ENCODE peak calls at places on chromosome 22, in nine cellular contexts. J, T, M, R, V, I, D, L and E are unnamed samples.
A peak's percentile ranks its signal among the peaks of the same experiment; 100 is the strongest.

GRCh38 chr22:36258750-36259619 is 6.1 kb downstream of the APOL1 start:
- DNase-seq in D (no peak), J (no peak), R (no peak), T (no peak), M (no peak), L (no peak), V (no peak), I (no peak), E (peak; percentile 79)

GRCh38 chr22:37930270-37930951 is 23.0 kb downstream of the C22orf23 start:
- DNase-seq in L (no peak), R (peak; percentile 13), I (no peak), T (no peak), D (no peak), V (no peak), J (peak; percentile 77), M (no peak), E (peak; percentile 59)

GRCh38 chr22:35617137-35617755 is at the start of gene MB:
- DNase-seq in V (no peak), R (no peak), T (no peak), L (no peak), M (no peak), J (no peak), I (no peak), D (no peak), E (peak; percentile 30)

GRCh38 chr22:27372969-27373670 is 428.4 kb downstream of the MN1 start:
- DNase-seq in I (peak; percentile 77), R (no peak), M (no peak), D (peak; percentile 49), V (no peak), L (no peak), J (no peak), T (no peak), E (no peak)

GRCh38 chr22:48951836-48952235 is 875.8 kb downstream of the BRD1 start:
- DNase-seq in D (no peak), J (no peak), V (peak; percentile 33), M (no peak), L (no peak), R (no peak), I (no peak), T (peak; percentile 53), E (no peak)

GRCh38 chr22:35914665-35915476 is 113.8 kb downstream of the RBFOX2 start:
- DNase-seq in R (peak; percentile 82), T (no peak), M (no peak), V (no peak), D (peak; percentile 81), L (no peak), I (no peak), J (peak; percentile 64), E (no peak)

GRCh38 chr22:38956551-38956950 is 858 bp upstream of the APOBEC3A start:
- DNase-seq in I (no peak), R (no peak), J (no peak), D (no peak), M (no peak), V (no peak), T (peak; percentile 72), L (no peak), E (peak; percentile 64)

GRCh38 chr22:38202437-38203089 is 769 bp downstream of the MAFF start:
- DNase-seq in L (peak; percentile 59), T (peak; percentile 93), V (peak; percentile 94), R (peak; percentile 46), I (peak; percentile 80), D (peak; percentile 53), M (peak; percentile 47), J (peak; percentile 76), E (peak; percentile 96)

GRCh38 chr22:18056161-18056666 is 21.6 kb upstream of the PEX26 start:
- DNase-seq in M (no peak), J (peak; percentile 74), D (no peak), V (no peak), T (peak; percentile 84), I (no peak), R (no peak), L (no peak), E (peak; percentile 53)

GRCh38 chr22:40210814-40211213 is 33.1 kb downstream of the TNRC6B start:
- DNase-seq in R (no peak), V (no peak), L (peak; percentile 60), I (no peak), J (no peak), T (no peak), D (no peak), M (no peak), E (no peak)

GRCh38 chr22:34330432-34330831 is 410.2 kb upstream of the LARGE1 start:
- DNase-seq in T (no peak), I (no peak), L (no peak), D (no peak), R (no peak), V (no peak), J (no peak), M (no peak), E (no peak)

GRCh38 chr22:38788417-38788816 is 5.5 kb downstream of the DNAL4 start:
- DNase-seq in I (no peak), R (no peak), M (no peak), D (peak; percentile 76), L (no peak), J (peak; percentile 82), V (no peak), T (no peak), E (peak; percentile 84)

GRCh38 chr22:28034760-28035401 is 115.8 kb upstream of the PITPNB start:
- DNase-seq in I (no peak), T (peak; percentile 72), M (no peak), R (no peak), L (no peak), D (peak; percentile 97), J (no peak), V (peak; percentile 79), E (peak; percentile 85)

GRCh38 chr22:44968736-44969135 is 41.1 kb downstream of the PHF21B start:
- DNase-seq in J (no peak), V (no peak), L (no peak), M (no peak), T (no peak), R (no peak), I (no peak), D (no peak), E (no peak)

GRCh38 chr22:19121631-19122142 is 525 bp downstream of the DGCR2 start:
- DNase-seq in L (peak; percentile 27), T (peak; percentile 91), R (peak; percentile 25), I (no peak), D (peak; percentile 11), M (no peak), V (peak; percentile 73), J (peak; percentile 42), E (peak; percentile 90)

GRCh38 chr22:30390974-30391691 is 3.9 kb upstream of the RNF215 start:
- DNase-seq in D (peak; percentile 51), V (peak; percentile 75), T (peak; percentile 92), M (peak; percentile 70), L (peak; percentile 80), J (peak; percentile 62), R (peak; percentile 38), I (no peak), E (peak; percentile 84)

GRCh38 chr22:28802595-28803087 is 2.3 kb upstream of the XBP1 start:
- DNase-seq in J (no peak), D (no peak), I (no peak), L (no peak), V (no peak), M (no peak), T (no peak), R (no peak), E (peak; percentile 14)

GRCh38 chr22:19576460-19577421 is 52.5 kb upstream of the CLDN5 start:
- DNase-seq in L (no peak), J (peak; percentile 51), R (no peak), D (no peak), M (no peak), V (no peak), I (no peak), T (no peak), E (no peak)

GRCh38 chr22:43925433-43926348 is 2.1 kb downstream of the PNPLA3 start:
- DNase-seq in I (no peak), D (no peak), V (no peak), L (no peak), R (peak; percentile 59), M (no peak), J (no peak), T (no peak), E (no peak)